ENCODE peak calls at places on chromosome 20, in seven cellular contexts. B is mucosa of descending colon, T is nephron progenitor cell, A is GM12864, L is osteoblast, Z is Panc1, Y is cardiac muscle cell. V is an unnamed sample.
A peak's percentile ranks its signal among the peaks of the same experiment; 100 is the strongest.

GRCh38 chr20:20363449-20364015 is 4.4 kb upstream of the INSM1 start:
- DNase-seq in B (no peak), T (peak; percentile 26), A (no peak), L (peak; percentile 66), Z (no peak), Y (no peak), V (peak; percentile 43)

GRCh38 chr20:10511507-10512231 is 76.6 kb downstream of the SLX4IP start:
- DNase-seq in B (peak; percentile 79), T (no peak), A (peak; percentile 83), L (peak; percentile 68), Z (peak; percentile 96), Y (peak; percentile 97), V (peak; percentile 74)

GRCh38 chr20:58428364-58428763 is 39.3 kb downstream of the VAPB start:
- DNase-seq in B (no peak), T (no peak), A (no peak), L (no peak), Z (no peak), Y (no peak), V (no peak)

GRCh38 chr20:34268851-34269668 is 27.8 kb downstream of the ASIP start:
- DNase-seq in B (peak; percentile 51), T (peak; percentile 41), A (no peak), L (peak; percentile 87), Z (no peak), Y (peak; percentile 45), V (peak; percentile 38)

GRCh38 chr20:3818155-3819151 is 1.9 kb upstream of the AP5S1 start:
- DNase-seq in B (peak; percentile 88), T (peak; percentile 68), A (no peak), L (peak; percentile 95), Z (peak; percentile 57), Y (peak; percentile 85), V (peak; percentile 70)

GRCh38 chr20:391041-391711 is 10.6 kb downstream of the TRIB3 start:
- DNase-seq in B (no peak), T (no peak), A (no peak), L (peak; percentile 74), Z (no peak), Y (no peak), V (no peak)

GRCh38 chr20:37379967-37380828 is 34.3 kb downstream of the SRC start:
- DNase-seq in B (no peak), T (no peak), A (no peak), L (peak; percentile 80), Z (no peak), Y (no peak), V (no peak)

GRCh38 chr20:58839474-58839874 is 11.2 kb downstream of the GNAS-AS1 start:
- DNase-seq in B (no peak), T (peak; percentile 72), A (no peak), L (peak; percentile 91), Z (no peak), Y (peak; percentile 39), V (peak; percentile 64)

GRCh38 chr20:53594068-53595017 is 704 bp upstream of the ZNF217 start:
- DNase-seq in B (peak; percentile 100), T (peak; percentile 100), A (no peak), L (peak; percentile 90), Z (no peak), Y (peak; percentile 97), V (peak; percentile 93)

GRCh38 chr20:46865824-46866223 is 28.8 kb upstream of the EYA2 start:
- DNase-seq in B (no peak), T (no peak), A (no peak), L (no peak), Z (no peak), Y (no peak), V (no peak)

GRCh38 chr20:23517719-23518118 is 26.8 kb downstream of the CST8 start:
- DNase-seq in B (no peak), T (no peak), A (no peak), L (no peak), Z (no peak), Y (no peak), V (no peak)

GRCh38 chr20:53738039-53738944 is 144.7 kb upstream of the ZNF217 start:
- DNase-seq in B (peak; percentile 47), T (peak; percentile 73), A (peak; percentile 70), L (no peak), Z (peak; percentile 88), Y (peak; percentile 85), V (no peak)

GRCh38 chr20:45545754-45546453 is 1.3 kb downstream of the EPPIN start:
- DNase-seq in B (no peak), T (no peak), A (no peak), L (peak; percentile 10), Z (no peak), Y (peak; percentile 54), V (peak; percentile 10)

GRCh38 chr20:48716086-48716485 is 111.7 kb downstream of the PREX1 start:
- DNase-seq in B (peak; percentile 27), T (no peak), A (no peak), L (no peak), Z (no peak), Y (no peak), V (no peak)

GRCh38 chr20:50054626-50055511 is 58.1 kb downstream of the UBE2V1 start:
- DNase-seq in B (no peak), T (peak; percentile 62), A (no peak), L (peak; percentile 68), Z (no peak), Y (peak; percentile 87), V (no peak)

GRCh38 chr20:44724423-44725091 is 9.4 kb downstream of the CCN5 start:
- DNase-seq in B (no peak), T (no peak), A (no peak), L (no peak), Z (no peak), Y (no peak), V (no peak)

GRCh38 chr20:11153819-11154218 is 480.0 kb upstream of the JAG1 start:
- DNase-seq in B (no peak), T (no peak), A (no peak), L (peak; percentile 48), Z (no peak), Y (no peak), V (no peak)

GRCh38 chr20:52943185-52943841 is 28.8 kb upstream of the TSHZ2 start:
- DNase-seq in B (no peak), T (no peak), A (no peak), L (no peak), Z (no peak), Y (peak; percentile 84), V (no peak)

GRCh38 chr20:13348301-13349239 is 127.5 kb downstream of the ISM1 start:
- DNase-seq in B (no peak), T (no peak), A (no peak), L (peak; percentile 90), Z (no peak), Y (peak; percentile 15), V (no peak)

GRCh38 chr20:32278199-32278643 is 770 bp downstream of the KIF3B start:
- DNase-seq in B (no peak), T (no peak), A (peak; percentile 70), L (peak; percentile 60), Z (no peak), Y (peak; percentile 25), V (peak; percentile 68)

GRCh38 chr20:1810926-1811620 is 84.1 kb upstream of the SIRPA start:
- DNase-seq in B (no peak), T (no peak), A (no peak), L (no peak), Z (no peak), Y (peak; percentile 64), V (no peak)

GRCh38 chr20:62066339-62066982 is 780 bp upstream of the TAF4 start:
- DNase-seq in B (peak; percentile 65), T (peak; percentile 78), A (no peak), L (no peak), Z (no peak), Y (peak; percentile 29), V (no peak)
- TF ChIP-seq CTCF in B (no peak), T (no peak), A (no peak), L (no peak), Z (no peak), Y (no peak), V (no peak)

GRCh38 chr20:8401491-8401890 is 269.4 kb downstream of the PLCB1 start:
- DNase-seq in B (no peak), T (no peak), A (no peak), L (no peak), Z (no peak), Y (no peak), V (no peak)

GRCh38 chr20:8400461-8400860 is 268.4 kb downstream of the PLCB1 start:
- DNase-seq in B (no peak), T (no peak), A (no peak), L (no peak), Z (no peak), Y (no peak), V (no peak)

GRCh38 chr20:8394308-8394945 is 262.4 kb downstream of the PLCB1 start:
- DNase-seq in B (no peak), T (no peak), A (peak; percentile 29), L (no peak), Z (no peak), Y (peak; percentile 72), V (peak; percentile 7)

GRCh38 chr20:8399963-8400362 is 267.9 kb downstream of the PLCB1 start:
- DNase-seq in B (no peak), T (no peak), A (peak; percentile 80), L (no peak), Z (no peak), Y (no peak), V (peak; percentile 47)

GRCh38 chr20:8398289-8399051 is 266.4 kb downstream of the PLCB1 start:
- DNase-seq in B (no peak), T (no peak), A (no peak), L (no peak), Z (no peak), Y (no peak), V (no peak)
- TF ChIP-seq CTCF in B (no peak), T (no peak), A (no peak), L (peak; percentile 10), Z (no peak), Y (peak; percentile 5), V (no peak)

DNA sequence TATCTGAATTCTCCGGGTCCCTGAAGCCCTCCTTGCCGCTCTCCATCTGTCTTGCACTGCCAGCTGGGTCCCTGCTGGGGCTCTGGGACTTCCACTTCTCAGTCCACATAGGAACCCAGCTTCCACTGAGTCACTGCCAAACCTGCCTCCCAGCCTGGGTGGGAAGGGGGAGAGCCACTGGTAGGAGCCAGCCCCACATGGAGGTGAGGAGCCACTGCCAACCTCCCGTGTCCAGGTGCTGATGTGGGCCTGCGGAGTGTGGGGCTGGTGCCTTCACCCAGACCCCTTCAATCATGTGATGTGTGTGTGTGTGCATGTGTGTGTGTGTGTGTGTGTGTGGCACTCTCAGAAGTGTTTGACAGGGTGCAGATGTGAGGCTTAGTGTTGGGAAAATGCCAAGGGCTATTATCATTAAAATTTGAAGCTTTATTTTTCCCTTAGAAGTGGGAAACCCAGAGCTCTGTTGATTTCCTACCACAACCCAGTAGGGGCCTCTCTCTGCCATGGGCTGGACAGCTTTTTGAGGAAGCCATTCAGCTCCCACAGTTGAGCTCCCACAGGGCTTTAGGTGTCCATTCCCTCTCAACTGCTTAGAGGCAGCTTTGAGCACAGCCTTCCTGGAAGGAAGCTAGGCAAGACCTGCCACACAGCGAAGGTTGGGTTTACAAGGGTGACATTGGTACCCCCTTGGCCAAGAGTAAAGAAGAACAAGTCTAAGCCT is 9.3 kb upstream of the SGK2 start:
- DNase-seq in B (no peak), T (no peak), A (no peak), L (no peak), Z (no peak), Y (no peak), V (no peak)
- TF ChIP-seq CTCF in B (no peak), T (no peak), A (no peak), L (no peak), Z (no peak), Y (no peak), V (no peak)

DNA sequence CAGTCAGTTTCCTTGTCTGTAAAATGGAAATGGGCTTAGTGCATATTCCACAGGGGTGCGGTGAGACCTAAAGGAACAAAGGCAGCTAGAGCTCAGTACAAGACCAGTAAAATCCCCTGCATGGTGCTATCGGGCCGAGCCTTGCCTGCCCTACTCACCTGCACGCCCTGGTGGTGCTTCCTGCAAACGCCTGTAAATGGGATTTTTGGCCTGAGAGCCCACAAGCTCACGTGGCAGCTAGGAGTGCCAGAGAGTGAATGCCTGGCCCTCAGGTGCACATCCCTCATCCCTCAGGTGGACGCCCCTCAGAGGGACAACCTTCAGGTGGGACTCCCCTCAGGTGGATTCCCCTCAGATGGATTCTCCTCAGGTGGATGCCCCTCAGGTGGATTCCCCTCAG is 48.0 kb upstream of the VSX1 start:
- DNase-seq in B (no peak), T (no peak), A (no peak), L (no peak), Z (no peak), Y (no peak), V (no peak)
- TF ChIP-seq CTCF in B (no peak), T (no peak), A (no peak), L (no peak), Z (no peak), Y (no peak), V (no peak)